ENCODE peak calls at places on chromosomes 16 and 17, in four cellular contexts. L is psoas muscle, R is foreskin keratinocyte, U is left ventricle myocardium inferior. Z is an unnamed sample.

GRCh38 chr16:28524544-28525179 is 14.1 kb downstream of the NUPR1 start:
- DNase-seq in L (no peak), R (no peak), U (no peak), Z (no peak)

GRCh38 chr17:43871947-43872690 is 25.1 kb downstream of the CD300LG start:
- DNase-seq in L (no peak), R (peak; percentile 29), U (no peak), Z (no peak)

GRCh38 chr17:82848022-82848592 is 8.3 kb upstream of the ZNF750 start:
- DNase-seq in U (no peak), R (no peak), L (peak; percentile 57), Z (peak; percentile 78)

GRCh38 chr17:35082073-35082657 is 18.7 kb upstream of the RFFL start:
- DNase-seq in L (no peak), R (peak; percentile 68), U (no peak), Z (no peak)

GRCh38 chr16:26645629-26646028 is 421.1 kb upstream of the C16orf82 start:
- DNase-seq in R (no peak), L (no peak), U (no peak), Z (no peak)

GRCh38 chr17:17781591-17782424 is 55.0 kb downstream of the SREBF1 start:
- DNase-seq in R (no peak), U (peak; percentile 85), L (peak; percentile 82), Z (no peak)

GRCh38 chr17:76527430-76528111 is 9.9 kb downstream of the CYGB start:
- DNase-seq in L (peak; percentile 77), R (no peak), U (peak; percentile 73), Z (no peak)

GRCh38 chr16:14509675-14510132 is 120.4 kb downstream of the PARN start:
- DNase-seq in U (no peak), R (no peak), L (no peak), Z (no peak)

GRCh38 chr17:73476890-73477350 is 165.1 kb upstream of the CDC42EP4 start:
- DNase-seq in U (peak; percentile 62), R (no peak), L (no peak), Z (no peak)

GRCh38 chr17:45662432-45662831 is 121.7 kb upstream of the CRHR1 start:
- DNase-seq in L (no peak), U (no peak), R (no peak), Z (no peak)

GRCh38 chr17:58703137-58703846 is 10.9 kb downstream of the RAD51C start:
- DNase-seq in U (no peak), R (no peak), L (no peak), Z (no peak)

GRCh38 chr16:72677662-72678447 is 370.1 kb downstream of the ZFHX3 start:
- DNase-seq in R (peak; percentile 24), L (no peak), U (no peak), Z (peak; percentile 20)

GRCh38 chr16:49462989-49463371 is 89.4 kb downstream of the C16orf78 start:
- DNase-seq in L (no peak), R (no peak), U (no peak), Z (no peak)

GRCh38 chr17:67520916-67521772 is 144.1 kb downstream of the PITPNC1 start:
- DNase-seq in U (no peak), L (no peak), R (no peak), Z (no peak)

GRCh38 chr16:56337858-56338325 is 87.5 kb downstream of the AMFR start:
- DNase-seq in L (no peak), U (no peak), R (no peak), Z (no peak)
- H3K27ac ChIP-seq in L (no peak overlapping the region), U (no peak overlapping the region), R (no peak overlapping the region), Z (no peak overlapping the region)

GRCh38 chr16:4085405-4085970 is 30.8 kb downstream of the ADCY9 start:
- DNase-seq in U (no peak), L (no peak), R (no peak), Z (no peak)
- H3K27ac ChIP-seq in U (peak overlapping the region; percentile 66), L (no peak overlapping the region), R (no peak overlapping the region), Z (no peak overlapping the region)

GRCh38 chr16:2924901-2925820 is 13.4 kb downstream of the FLYWCH1 start:
- DNase-seq in L (no peak), R (peak; percentile 75), U (no peak), Z (no peak)

GRCh38 chr16:2914233-2914632 is 2.5 kb downstream of the FLYWCH1 start:
- DNase-seq in U (no peak), R (no peak), L (no peak), Z (no peak)

GRCh38 chr16:2915196-2915929 is 3.6 kb downstream of the FLYWCH1 start:
- DNase-seq in R (no peak), L (no peak), U (no peak), Z (no peak)

GRCh38 chr16:2919511-2920255 is 8.0 kb downstream of the FLYWCH1 start:
- DNase-seq in L (peak; percentile 43), U (no peak), R (peak; percentile 19), Z (no peak)
- H3K27ac ChIP-seq in L (peak overlapping the region; percentile 57), U (peak overlapping the region; percentile 62), R (no peak overlapping the region), Z (peak overlapping the region; percentile 99)

DNA sequence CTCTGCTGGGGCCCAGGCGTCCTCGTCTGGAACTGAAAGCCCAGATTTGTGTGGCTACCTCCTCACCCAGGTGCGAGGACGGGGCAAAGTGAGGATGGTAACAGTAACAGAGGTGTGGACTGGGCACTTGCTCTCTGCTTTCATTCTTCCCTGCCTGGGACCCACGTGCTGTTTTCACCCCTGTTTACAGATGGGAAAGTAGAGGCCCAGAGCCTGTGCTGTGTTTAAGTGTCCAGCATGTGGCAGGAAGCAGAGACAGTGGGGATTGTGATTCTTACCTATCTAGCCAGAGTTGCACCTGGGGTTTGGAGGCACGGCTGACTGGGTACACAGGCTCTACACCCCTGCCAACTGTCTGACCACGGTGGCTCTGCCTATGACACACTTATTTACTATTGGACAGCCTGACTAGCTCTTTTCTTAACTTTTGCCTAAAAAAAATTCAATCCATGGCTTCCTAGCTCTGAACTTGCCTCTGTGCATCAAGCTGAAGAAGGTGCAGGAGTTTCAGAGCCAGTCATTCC is 155.4 kb downstream of the CLEC16A start:
- DNase-seq in L (no peak), U (no peak), R (no peak), Z (no peak)
- H3K27ac ChIP-seq in L (peak overlapping the region; percentile 17), U (peak overlapping the region; percentile 67), R (no peak overlapping the region), Z (no peak overlapping the region)

Z was measured in epithelial cell of prostate.